ENCODE peak calls at places on chromosomes 2 and 18, in eight cellular contexts. One of them, this sample, is unnamed.

GRCh38 chr2:152078662-152079061 is 20.2 kb downstream of the CACNB4 start:
- DNase-seq in coronary artery: no peak
- DNase-seq in GM23338: no peak
- DNase-seq in BE2C: no peak
- DNase-seq in tibial artery: no peak
- DNase-seq in heart left ventricle: no peak
- DNase-seq in cardiac muscle cell: no peak
- DNase-seq in thoracic aorta: no peak
- DNase-seq in this sample: no peak

GRCh38 chr2:129880309-129880708 is 99.2 kb upstream of the RAB6C start:
- DNase-seq in thoracic aorta: no peak
- DNase-seq in heart left ventricle: no peak
- DNase-seq in cardiac muscle cell: no peak
- DNase-seq in tibial artery: no peak
- DNase-seq in coronary artery: peak; percentile 72
- DNase-seq in GM23338: no peak
- DNase-seq in BE2C: no peak
- DNase-seq in this sample: no peak

GRCh38 chr2:180222642-180223041 is 215.5 kb upstream of the CWC22 start:
- DNase-seq in heart left ventricle: peak; percentile 10
- DNase-seq in thoracic aorta: no peak
- DNase-seq in GM23338: no peak
- DNase-seq in BE2C: no peak
- DNase-seq in cardiac muscle cell: no peak
- DNase-seq in tibial artery: no peak
- DNase-seq in coronary artery: no peak
- DNase-seq in this sample: peak; percentile 55

GRCh38 chr2:170434900-170435640 is 257.1 kb downstream of the MYO3B start:
- DNase-seq in tibial artery: no peak
- DNase-seq in GM23338: no peak
- DNase-seq in BE2C: no peak
- DNase-seq in heart left ventricle: no peak
- DNase-seq in thoracic aorta: no peak
- DNase-seq in coronary artery: no peak
- DNase-seq in cardiac muscle cell: no peak
- DNase-seq in this sample: no peak

GRCh38 chr18:54749291-54749690 is 79.0 kb upstream of the RAB27B start:
- DNase-seq in GM23338: no peak
- DNase-seq in heart left ventricle: no peak
- DNase-seq in coronary artery: no peak
- DNase-seq in BE2C: no peak
- DNase-seq in tibial artery: no peak
- DNase-seq in cardiac muscle cell: no peak
- DNase-seq in thoracic aorta: no peak
- DNase-seq in this sample: no peak

GRCh38 chr2:128531856-128532255 is 213.2 kb upstream of the HS6ST1 start:
- DNase-seq in tibial artery: no peak
- DNase-seq in GM23338: peak; percentile 49
- DNase-seq in BE2C: no peak
- DNase-seq in thoracic aorta: no peak
- DNase-seq in coronary artery: no peak
- DNase-seq in cardiac muscle cell: no peak
- DNase-seq in heart left ventricle: no peak
- DNase-seq in this sample: no peak

GRCh38 chr2:218360453-218360852 is 3.8 kb downstream of the CATIP start:
- DNase-seq in heart left ventricle: no peak
- DNase-seq in coronary artery: no peak
- DNase-seq in GM23338: no peak
- DNase-seq in cardiac muscle cell: no peak
- DNase-seq in thoracic aorta: no peak
- DNase-seq in tibial artery: no peak
- DNase-seq in BE2C: no peak
- DNase-seq in this sample: no peak

GRCh38 chr2:160498147-160498546 is 4.5 kb upstream of the RBMS1 start:
- DNase-seq in thoracic aorta: no peak
- DNase-seq in GM23338: no peak
- DNase-seq in cardiac muscle cell: no peak
- DNase-seq in BE2C: no peak
- DNase-seq in tibial artery: no peak
- DNase-seq in heart left ventricle: no peak
- DNase-seq in coronary artery: no peak
- DNase-seq in this sample: no peak

GRCh38 chr2:8679827-8680731 is 1.8 kb upstream of the ID2 start:
- DNase-seq in heart left ventricle: peak; percentile 70
- DNase-seq in coronary artery: peak; percentile 79
- DNase-seq in BE2C: peak; percentile 53
- DNase-seq in thoracic aorta: no peak
- DNase-seq in cardiac muscle cell: peak; percentile 56
- DNase-seq in GM23338: no peak
- DNase-seq in tibial artery: peak; percentile 80
- DNase-seq in this sample: peak; percentile 55

GRCh38 chr2:120863173-120863545 is 127.5 kb downstream of the GLI2 start:
- DNase-seq in GM23338: no peak
- DNase-seq in cardiac muscle cell: no peak
- DNase-seq in tibial artery: peak; percentile 64
- DNase-seq in BE2C: no peak
- DNase-seq in coronary artery: no peak
- DNase-seq in thoracic aorta: no peak
- DNase-seq in heart left ventricle: no peak
- DNase-seq in this sample: no peak

GRCh38 chr2:108444941-108445840 is 3.8 kb upstream of the GCC2 start:
- DNase-seq in heart left ventricle: no peak
- DNase-seq in coronary artery: no peak
- DNase-seq in thoracic aorta: no peak
- DNase-seq in cardiac muscle cell: no peak
- DNase-seq in BE2C: peak; percentile 47
- DNase-seq in tibial artery: no peak
- DNase-seq in GM23338: no peak
- DNase-seq in this sample: no peak

GRCh38 chr18:57621252-57621607 is 406 bp downstream of the NARS1 start:
- DNase-seq in cardiac muscle cell: peak; percentile 36
- DNase-seq in BE2C: peak; percentile 9
- DNase-seq in coronary artery: peak; percentile 77
- DNase-seq in thoracic aorta: no peak
- DNase-seq in GM23338: no peak
- DNase-seq in heart left ventricle: no peak
- DNase-seq in tibial artery: no peak
- DNase-seq in this sample: no peak

GRCh38 chr2:216689397-216689796 is 6.0 kb downstream of the IGFBP5 start:
- DNase-seq in tibial artery: peak; percentile 59
- DNase-seq in BE2C: no peak
- DNase-seq in coronary artery: no peak
- DNase-seq in cardiac muscle cell: no peak
- DNase-seq in heart left ventricle: no peak
- DNase-seq in thoracic aorta: no peak
- DNase-seq in GM23338: no peak
- DNase-seq in this sample: no peak

GRCh38 chr2:216688731-216689360 is 6.5 kb downstream of the IGFBP5 start:
- DNase-seq in tibial artery: peak; percentile 86
- DNase-seq in cardiac muscle cell: no peak
- DNase-seq in coronary artery: no peak
- DNase-seq in GM23338: peak; percentile 24
- DNase-seq in heart left ventricle: peak; percentile 62
- DNase-seq in BE2C: peak; percentile 58
- DNase-seq in thoracic aorta: no peak
- DNase-seq in this sample: no peak

GRCh38 chr2:216685327-216685875 is 9.9 kb downstream of the IGFBP5 start:
- DNase-seq in coronary artery: no peak
- DNase-seq in GM23338: no peak
- DNase-seq in tibial artery: peak; percentile 64
- DNase-seq in BE2C: no peak
- DNase-seq in cardiac muscle cell: no peak
- DNase-seq in thoracic aorta: no peak
- DNase-seq in heart left ventricle: no peak
- DNase-seq in this sample: no peak

GRCh38 chr2:216687111-216687510 is 8.2 kb downstream of the IGFBP5 start:
- DNase-seq in BE2C: no peak
- DNase-seq in heart left ventricle: no peak
- DNase-seq in GM23338: no peak
- DNase-seq in thoracic aorta: no peak
- DNase-seq in coronary artery: no peak
- DNase-seq in cardiac muscle cell: no peak
- DNase-seq in tibial artery: peak; percentile 54
- DNase-seq in this sample: no peak

DNA sequence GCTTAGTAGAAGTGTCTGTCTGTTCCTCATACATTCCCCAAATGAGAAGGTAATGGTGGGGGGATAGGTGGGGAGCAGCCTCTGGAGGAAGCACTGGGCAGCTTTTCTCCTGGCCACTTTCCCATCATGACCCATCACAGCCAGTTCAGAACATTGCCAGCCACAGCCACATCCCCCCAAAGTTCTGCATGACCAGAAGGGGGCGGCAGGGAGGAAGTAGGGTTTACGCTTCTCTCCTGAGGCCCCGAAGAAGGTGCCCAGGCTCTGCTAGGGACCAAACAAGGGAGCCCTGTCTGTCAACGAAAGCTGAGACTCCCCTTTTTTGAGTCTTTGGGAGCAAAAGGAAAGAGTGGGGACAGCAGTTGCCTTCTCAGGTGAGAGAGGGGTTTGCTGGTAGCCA is 7.7 kb downstream of the IGFBP5 start:
- DNase-seq in coronary artery: no peak
- DNase-seq in heart left ventricle: no peak
- DNase-seq in cardiac muscle cell: peak; percentile 29
- DNase-seq in BE2C: no peak
- DNase-seq in thoracic aorta: no peak
- DNase-seq in tibial artery: peak; percentile 66
- DNase-seq in GM23338: peak; percentile 87
- DNase-seq in this sample: no peak
- TF ChIP-seq CTCF in coronary artery: no peak
- TF ChIP-seq CTCF in heart left ventricle: no peak
- TF ChIP-seq CTCF in cardiac muscle cell: peak; percentile 40
- TF ChIP-seq CTCF in BE2C: peak; percentile 53
- TF ChIP-seq CTCF in thoracic aorta: peak; percentile 30
- TF ChIP-seq CTCF in tibial artery: no peak
- TF ChIP-seq CTCF in GM23338: peak; percentile 84
- TF ChIP-seq CTCF in this sample: peak; percentile 41

DNA sequence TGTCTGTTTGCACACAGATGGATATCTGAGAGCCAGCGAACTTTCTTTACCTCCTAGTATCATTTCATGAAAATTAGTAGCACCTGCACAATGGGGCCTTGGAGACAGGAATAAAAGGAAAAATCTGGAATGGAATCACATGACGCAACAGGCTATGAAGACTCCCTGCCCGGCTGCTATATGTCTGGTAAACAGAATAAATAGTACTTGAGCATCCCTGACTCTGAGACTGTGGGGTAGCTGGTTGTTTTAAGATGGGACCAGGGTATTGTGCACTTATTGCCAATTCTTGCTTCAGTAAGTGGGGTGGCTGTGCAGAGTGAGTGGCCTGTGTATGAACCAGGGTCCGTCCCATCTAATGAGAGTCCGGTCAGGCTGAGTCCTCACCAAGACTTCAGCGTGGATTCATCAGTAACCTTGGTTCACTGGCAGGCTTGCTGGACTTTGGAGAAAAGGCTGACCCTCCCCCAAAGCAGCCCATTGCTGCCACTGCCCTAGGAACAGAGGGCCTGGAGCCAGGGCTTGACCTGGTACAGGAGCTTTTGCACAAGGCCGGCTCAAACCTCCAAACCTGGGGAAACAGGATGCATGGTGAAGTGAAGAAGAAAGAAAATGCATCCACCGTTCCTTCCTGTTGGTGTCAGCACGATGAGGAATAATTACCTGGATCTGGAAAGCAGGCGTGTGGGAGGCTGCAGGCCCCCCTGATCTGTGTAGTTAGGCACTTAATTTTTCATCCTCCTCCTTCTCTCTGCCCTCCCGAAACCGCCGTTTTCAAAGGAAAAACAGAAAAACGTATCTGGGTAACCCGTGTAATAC is 147.4 kb downstream of the TGIF1 start:
- DNase-seq in cardiac muscle cell: no peak
- DNase-seq in heart left ventricle: no peak
- DNase-seq in coronary artery: no peak
- DNase-seq in thoracic aorta: no peak
- DNase-seq in BE2C: no peak
- DNase-seq in tibial artery: no peak
- DNase-seq in GM23338: no peak
- DNase-seq in this sample: no peak
- H3K4me3 ChIP-seq in cardiac muscle cell: no peak overlapping the region
- H3K4me3 ChIP-seq in heart left ventricle: peak overlapping the region; percentile 61
- H3K4me3 ChIP-seq in coronary artery: peak overlapping the region; percentile 75
- H3K4me3 ChIP-seq in thoracic aorta: peak overlapping the region; percentile 71
- H3K4me3 ChIP-seq in BE2C: no peak overlapping the region
- H3K4me3 ChIP-seq in tibial artery: no peak overlapping the region
- H3K4me3 ChIP-seq in GM23338: no peak overlapping the region
- H3K4me3 ChIP-seq in this sample: no peak overlapping the region

GRCh38 chr18:78069784-78070664 is 820.4 kb downstream of the GALR1 start:
- DNase-seq in thoracic aorta: no peak
- DNase-seq in cardiac muscle cell: no peak
- DNase-seq in heart left ventricle: no peak
- DNase-seq in GM23338: no peak
- DNase-seq in coronary artery: no peak
- DNase-seq in BE2C: no peak
- DNase-seq in tibial artery: peak; percentile 71
- DNase-seq in this sample: no peak

GRCh38 chr18:78074400-78075020 is 824.9 kb downstream of the GALR1 start:
- DNase-seq in thoracic aorta: no peak
- DNase-seq in BE2C: no peak
- DNase-seq in heart left ventricle: no peak
- DNase-seq in tibial artery: no peak
- DNase-seq in GM23338: no peak
- DNase-seq in coronary artery: no peak
- DNase-seq in cardiac muscle cell: no peak
- DNase-seq in this sample: no peak

GRCh38 chr18:78073275-78073674 is 823.6 kb downstream of the GALR1 start:
- DNase-seq in GM23338: no peak
- DNase-seq in coronary artery: no peak
- DNase-seq in heart left ventricle: no peak
- DNase-seq in BE2C: no peak
- DNase-seq in tibial artery: no peak
- DNase-seq in thoracic aorta: no peak
- DNase-seq in cardiac muscle cell: no peak
- DNase-seq in this sample: no peak

GRCh38 chr18:78071146-78071710 is 821.6 kb downstream of the GALR1 start:
- DNase-seq in GM23338: no peak
- DNase-seq in BE2C: no peak
- DNase-seq in tibial artery: no peak
- DNase-seq in cardiac muscle cell: no peak
- DNase-seq in thoracic aorta: no peak
- DNase-seq in heart left ventricle: no peak
- DNase-seq in coronary artery: no peak
- DNase-seq in this sample: no peak
- TF ChIP-seq CTCF in GM23338: no peak
- TF ChIP-seq CTCF in BE2C: no peak
- TF ChIP-seq CTCF in tibial artery: no peak
- TF ChIP-seq CTCF in cardiac muscle cell: no peak
- TF ChIP-seq CTCF in thoracic aorta: no peak
- TF ChIP-seq CTCF in heart left ventricle: no peak
- TF ChIP-seq CTCF in coronary artery: no peak
- TF ChIP-seq CTCF in this sample: no peak

DNA sequence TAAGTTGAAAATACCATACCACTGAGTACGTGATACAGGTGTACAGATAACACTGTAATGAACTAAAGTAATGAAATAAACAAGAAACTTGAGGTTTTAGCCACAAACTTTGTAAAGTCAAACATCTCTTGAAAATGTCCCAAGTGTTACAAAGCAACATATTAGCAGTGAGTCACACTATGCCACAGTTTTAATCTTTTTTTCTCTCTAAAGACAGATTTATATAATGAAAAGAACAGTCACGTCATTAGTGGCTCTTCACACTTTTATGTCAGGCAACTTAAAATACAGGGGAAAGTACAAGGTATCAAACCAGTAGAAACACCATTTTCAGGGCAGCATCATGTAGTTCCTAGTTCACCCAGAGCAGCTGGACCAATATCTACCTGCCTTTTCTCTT is 42.1 kb downstream of the RAPH1 start:
- DNase-seq in cardiac muscle cell: no peak
- DNase-seq in GM23338: no peak
- DNase-seq in thoracic aorta: no peak
- DNase-seq in tibial artery: no peak
- DNase-seq in BE2C: no peak
- DNase-seq in coronary artery: no peak
- DNase-seq in heart left ventricle: no peak
- DNase-seq in this sample: peak; percentile 39
- H3K4me3 ChIP-seq in cardiac muscle cell: no peak overlapping the region
- H3K4me3 ChIP-seq in GM23338: no peak overlapping the region
- H3K4me3 ChIP-seq in thoracic aorta: no peak overlapping the region
- H3K4me3 ChIP-seq in tibial artery: no peak overlapping the region
- H3K4me3 ChIP-seq in BE2C: no peak overlapping the region
- H3K4me3 ChIP-seq in coronary artery: no peak overlapping the region
- H3K4me3 ChIP-seq in heart left ventricle: no peak overlapping the region
- H3K4me3 ChIP-seq in this sample: no peak overlapping the region

This sample was measured in astrocyte of the spinal cord.